ENCODE peak calls at places on chromosomes 5 and 9, in six cellular contexts. U is PC-3, E is SK-N-SH, T is MM.1S, M is GM23248, L is HCT116. C is an unnamed sample. For H3K9me3, the result is how much of the 10 kb centered on the place peaks cover.

GRCh38 chr5:137613554-137614265 is 114.6 kb upstream of the SPOCK1 start:
- DNase-seq in E (no peak), U (peak), T (no peak), L (no peak), M (peak), C (no peak)

GRCh38 chr9:101510344-101510940 is 23.2 kb upstream of the RNF20 start:
- DNase-seq in M (no peak), L (no peak), T (no peak), E (no peak), U (no peak), C (no peak)

GRCh38 chr5:32027717-32028321 is 146.3 kb downstream of the GOLPH3 start:
- DNase-seq in M (peak), U (peak), T (no peak), L (peak), E (no peak), C (peak)

GRCh38 chr9:109117856-109118801 is 1.6 kb downstream of the TMEM245 start:
- DNase-seq in T (no peak), M (peak), E (peak), U (peak), L (no peak), C (peak)

GRCh38 chr5:137510671-137511070 is 11.5 kb upstream of the SPOCK1 start:
- DNase-seq in T (no peak), E (no peak), L (no peak), M (no peak), U (no peak), C (no peak)

GRCh38 chr9:134634190-134634589 is 7.4 kb upstream of the COL5A1 start:
- DNase-seq in L (no peak), U (no peak), M (no peak), E (no peak), T (no peak), C (no peak)

GRCh38 chr5:154757647-154758406 is 2.6 kb downstream of the LARP1 start:
- DNase-seq in E (no peak), U (peak), T (no peak), L (no peak), M (peak), C (peak)

GRCh38 chr5:159571501-159572244 is 241.4 kb upstream of the IL12B start:
- DNase-seq in E (no peak), T (no peak), U (peak), M (no peak), L (peak), C (no peak)

GRCh38 chr5:164600166-164600715 is 1094.8 kb downstream of the MAT2B start:
- DNase-seq in E (no peak), M (no peak), T (no peak), U (peak), L (no peak), C (no peak)

GRCh38 chr5:7873216-7873615 is 4.3 kb downstream of the MTRR start:
- DNase-seq in M (no peak), U (no peak), E (no peak), L (no peak), T (peak), C (no peak)

GRCh38 chr9:128818839-128819715 is 777 bp downstream of the ENDOG start:
- DNase-seq in L (no peak), M (peak), U (peak), T (peak), E (peak), C (peak)

GRCh38 chr5:142472306-142472951 is 147.6 kb upstream of the SPRY4 start:
- DNase-seq in L (peak), M (peak), E (no peak), U (peak), T (no peak), C (no peak)

GRCh38 chr5:74337252-74338100 is 303.1 kb downstream of the ENC1 start:
- DNase-seq in L (no peak), T (no peak), E (no peak), M (no peak), U (no peak), C (no peak)

GRCh38 chr9:136685792-136686533 is 1.3 kb downstream of the AGPAT2 start:
- DNase-seq in E (peak), T (no peak), M (peak), U (no peak), L (no peak), C (no peak)

GRCh38 chr5:17346811-17347210 is 129.4 kb downstream of the BASP1 start:
- DNase-seq in T (no peak), L (no peak), E (no peak), M (peak), U (no peak), C (no peak)

GRCh38 chr9:100911273-100911672 is 117.3 kb upstream of the PLPPR1 start:
- DNase-seq in L (no peak), M (no peak), E (no peak), U (no peak), T (no peak), C (no peak)

GRCh38 chr9:21825637-21826036 is 23.2 kb downstream of the MTAP start:
- DNase-seq in T (no peak), M (no peak), L (no peak), U (no peak), E (no peak), C (no peak)

GRCh38 chr5:2227433-2227832 is 344.7 kb upstream of the IRX4 start:
- DNase-seq in M (no peak), L (no peak), E (no peak), U (no peak), T (no peak), C (no peak)

GRCh38 chr5:127950707-127951356 is 132.7 kb upstream of the SLC12A2 start:
- DNase-seq in L (no peak), T (no peak), E (no peak), U (peak), M (no peak), C (no peak)

GRCh38 chr5:77945874-77946273 is 169.7 kb upstream of the TBCA start:
- DNase-seq in M (peak), T (no peak), U (no peak), E (no peak), L (no peak), C (peak)

GRCh38 chr5:132489051-132489770 is 1.4 kb downstream of the IRF1 start:
- DNase-seq in L (no peak), T (no peak), E (no peak), U (no peak), M (no peak), C (no peak)

GRCh38 chr9:127118597-127119318 is 3.7 kb downstream of the ANGPTL2 start:
- DNase-seq in T (no peak), U (no peak), E (no peak), L (no peak), M (no peak), C (peak)

GRCh38 chr9:136667940-136668760 is 5.4 kb downstream of the EGFL7 start:
- DNase-seq in E (no peak), L (no peak), M (no peak), U (no peak), T (no peak), C (no peak)

GRCh38 chr9:91154686-91155085 is 207.0 kb downstream of the AUH start:
- DNase-seq in E (no peak), L (no peak), T (no peak), M (no peak), U (no peak), C (no peak)

GRCh38 chr5:141681695-141682641 is at the start of gene ARAP3:
- DNase-seq in U (peak), L (peak), T (no peak), M (peak), E (peak), C (peak)

GRCh38 chr9:113793558-113793957 is 82.6 kb upstream of the ZNF618 start:
- DNase-seq in U (no peak), T (peak), L (no peak), M (no peak), E (no peak), C (no peak)

GRCh38 chr9:80866576-80867227 is 822.6 kb downstream of the TLE1 start:
- DNase-seq in M (no peak), T (no peak), U (peak), L (no peak), E (no peak), C (no peak)

GRCh38 chr5:81313686-81314085 is 12.3 kb downstream of the ZCCHC9 start:
- DNase-seq in M (peak), E (no peak), L (no peak), T (no peak), U (no peak), C (no peak)

GRCh38 chr9:85404911-85405580 is 336.7 kb downstream of the AGTPBP1 start:
- DNase-seq in E (no peak), M (no peak), T (no peak), L (no peak), U (peak), C (no peak)

GRCh38 chr9:128011071-128011817 is 30.5 kb upstream of the EEIG1 start:
- DNase-seq in U (peak), T (no peak), M (no peak), L (no peak), E (no peak), C (no peak)

GRCh38 chr5:53555160-53555559 is 5.3 kb upstream of the NDUFS4 start:
- DNase-seq in M (no peak), T (no peak), E (no peak), L (no peak), U (no peak), C (no peak)
- H3K9me3 ChIP-seq in M (under half), T (under half), E (under half), L (under half), U (under half), C (under half)

DNA sequence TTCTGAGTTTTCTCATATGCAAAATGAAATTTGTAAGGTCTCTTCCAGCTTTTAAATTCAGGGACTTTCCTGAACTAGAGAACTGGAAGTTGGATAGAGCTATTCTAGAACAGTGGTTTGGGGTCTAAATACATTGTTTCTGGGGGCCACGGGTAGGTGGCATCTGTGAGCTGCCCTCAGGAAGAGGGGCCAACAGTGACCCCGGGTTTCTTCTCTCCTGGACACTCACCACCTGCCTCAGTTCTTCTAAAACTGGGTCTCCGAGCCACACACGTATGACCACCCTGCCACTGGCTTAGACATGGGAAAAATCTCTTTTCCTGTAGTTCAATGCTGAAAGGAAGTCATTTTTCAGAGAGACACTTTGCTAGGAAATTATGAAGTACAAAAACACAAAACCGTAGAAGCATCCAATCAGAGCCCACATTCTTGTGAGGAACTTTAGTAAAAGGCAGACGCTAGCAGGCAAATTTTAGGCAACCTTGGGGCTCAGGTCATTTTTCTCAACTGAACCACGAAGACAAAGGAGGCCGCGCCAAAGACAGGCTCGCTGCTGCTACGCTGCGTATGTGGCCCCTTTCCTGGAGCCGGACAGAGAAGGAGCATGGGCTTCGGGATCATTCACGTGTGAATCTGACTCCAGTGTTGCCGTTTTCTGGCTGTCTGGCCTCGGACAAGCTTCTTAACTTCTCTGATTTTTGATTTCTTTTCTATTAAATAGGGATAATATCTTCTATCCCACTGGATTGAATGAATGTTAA is 50.5 kb upstream of the ZNF366 start:
- DNase-seq in M (no peak), T (no peak), L (no peak), U (no peak), E (no peak), C (no peak)
- H3K9ac ChIP-seq in M (peak), T (no peak), L (no peak), U (no peak), E (no peak), C (no peak)

GRCh38 chr5:175696139-175696854 is 38.4 kb downstream of the HRH2 start:
- DNase-seq in T (no peak), E (peak), L (peak), M (peak), U (peak), C (peak)
- TF ChIP-seq EZH2phosphoT487 in T (no peak), E (no peak), L (no peak), M (no peak), U (no peak), C (no peak)

DNA sequence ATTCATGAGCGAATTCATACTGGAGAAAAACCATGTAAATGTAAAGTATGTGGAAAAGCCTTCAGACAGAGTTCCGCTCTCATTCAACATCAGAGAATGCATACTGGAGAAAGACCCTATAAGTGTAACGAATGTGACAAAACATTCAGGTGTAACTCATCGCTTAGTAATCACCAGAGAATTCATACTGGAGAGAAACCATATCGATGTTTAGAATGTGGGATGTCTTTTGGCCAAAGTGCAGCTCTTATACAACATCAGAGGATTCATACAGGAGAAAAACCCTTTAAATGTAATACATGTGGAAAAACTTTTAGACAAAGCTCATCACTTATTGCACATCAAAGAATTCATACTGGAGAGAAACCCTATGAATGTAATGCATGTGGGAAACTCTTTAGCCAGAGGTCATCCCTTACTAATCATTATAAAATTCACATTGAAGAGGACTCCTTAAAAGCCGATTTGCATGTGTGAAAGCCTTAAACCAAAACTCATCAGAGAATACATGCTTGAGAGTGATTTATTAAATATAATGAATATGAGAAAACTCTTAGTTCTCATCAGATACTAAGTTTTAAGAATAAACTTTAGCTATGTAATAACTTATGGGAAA is 11.8 kb upstream of the ZFP2 start:
- DNase-seq in M (no peak), L (no peak), E (no peak), T (no peak), U (no peak), C (no peak)
- H3K9me3 ChIP-seq in M (under half), L (half or more), E (under half), T (under half), U (half or more), C (half or more)

DNA sequence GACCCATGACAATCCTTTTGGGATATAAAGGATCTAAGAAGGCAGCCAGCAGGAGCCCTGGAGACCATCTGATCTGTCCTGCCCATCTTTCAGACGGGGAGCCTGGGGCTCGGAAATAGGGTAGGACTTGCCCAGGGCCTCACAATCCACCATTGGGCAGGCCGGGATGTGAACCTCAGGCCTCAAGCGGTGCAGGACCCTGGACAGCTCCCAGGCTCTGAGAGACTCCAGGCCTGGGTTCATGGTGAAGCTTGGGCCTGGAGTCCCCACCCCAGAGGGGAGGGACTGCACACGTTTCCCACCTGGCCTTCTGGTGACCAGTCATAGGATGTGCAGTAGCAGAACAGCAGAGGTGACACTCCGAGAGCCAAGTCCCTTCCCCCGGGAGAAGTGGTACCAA is 36.6 kb upstream of the RAPGEF1 start:
- DNase-seq in L (peak), U (peak), E (no peak), M (peak), T (peak), C (peak)
- H3K9ac ChIP-seq in L (no peak), U (no peak), E (no peak), M (no peak), T (no peak), C (no peak)

GRCh38 chr9:131275332-131276106 is 791 bp downstream of the FAM78A start:
- DNase-seq in T (peak), M (no peak), E (no peak), L (no peak), U (no peak), C (peak)
- TF ChIP-seq EZH2phosphoT487 in T (no peak), M (no peak), E (no peak), L (no peak), U (no peak), C (no peak)